ENCODE peak calls at places on chromosome 11, in five cellular contexts. One of them, this sample, is unnamed.

GRCh38 chr11:75275581-75275980 is 35.0 kb downstream of the TPBGL start:
- DNase-seq in right lobe of liver: no peak
- DNase-seq in prostate gland: no peak
- DNase-seq in IMR-90: peak; percentile 13
- DNase-seq in breast epithelium: peak; percentile 42
- DNase-seq in this sample: no peak

GRCh38 chr11:94544832-94545640 is 1.3 kb downstream of the FUT4 start:
- DNase-seq in right lobe of liver: peak; percentile 70
- DNase-seq in prostate gland: peak; percentile 7
- DNase-seq in IMR-90: no peak
- DNase-seq in breast epithelium: no peak
- DNase-seq in this sample: no peak

GRCh38 chr11:41246399-41246745 is 213.1 kb downstream of the LRRC4C start:
- DNase-seq in right lobe of liver: peak; percentile 45
- DNase-seq in prostate gland: no peak
- DNase-seq in IMR-90: no peak
- DNase-seq in breast epithelium: no peak
- DNase-seq in this sample: no peak

GRCh38 chr11:74025467-74026166 is 16.7 kb upstream of the UCP3 start:
- DNase-seq in right lobe of liver: no peak
- DNase-seq in prostate gland: no peak
- DNase-seq in IMR-90: peak; percentile 61
- DNase-seq in breast epithelium: no peak
- DNase-seq in this sample: no peak

GRCh38 chr11:17382046-17382728 is 6.3 kb downstream of the KCNJ11 start:
- DNase-seq in right lobe of liver: no peak
- DNase-seq in prostate gland: no peak
- DNase-seq in IMR-90: peak; percentile 33
- DNase-seq in breast epithelium: no peak
- DNase-seq in this sample: no peak

GRCh38 chr11:13038366-13038765 is 29.2 kb downstream of the RASSF10 start:
- DNase-seq in right lobe of liver: no peak
- DNase-seq in prostate gland: no peak
- DNase-seq in IMR-90: no peak
- DNase-seq in breast epithelium: no peak
- DNase-seq in this sample: no peak

GRCh38 chr11:6653656-6654055 is 2.0 kb downstream of the DCHS1 start:
- DNase-seq in right lobe of liver: no peak
- DNase-seq in prostate gland: no peak
- DNase-seq in IMR-90: no peak
- DNase-seq in breast epithelium: no peak
- DNase-seq in this sample: no peak

GRCh38 chr11:88284306-88285057 is 53.1 kb downstream of the CTSC start:
- DNase-seq in right lobe of liver: no peak
- DNase-seq in prostate gland: no peak
- DNase-seq in IMR-90: peak; percentile 19
- DNase-seq in breast epithelium: no peak
- DNase-seq in this sample: no peak

GRCh38 chr11:65616575-65617001 is 1.0 kb downstream of the PCNX3 start:
- DNase-seq in right lobe of liver: no peak
- DNase-seq in prostate gland: no peak
- DNase-seq in IMR-90: no peak
- DNase-seq in breast epithelium: no peak
- DNase-seq in this sample: no peak

GRCh38 chr11:44938066-44938691 is 12.5 kb downstream of the TP53I11 start:
- DNase-seq in right lobe of liver: no peak
- DNase-seq in prostate gland: no peak
- DNase-seq in IMR-90: no peak
- DNase-seq in breast epithelium: no peak
- DNase-seq in this sample: no peak

GRCh38 chr11:3605279-3605662 is 36.5 kb downstream of the ART5 start:
- DNase-seq in right lobe of liver: no peak
- DNase-seq in prostate gland: no peak
- DNase-seq in IMR-90: no peak
- DNase-seq in breast epithelium: no peak
- DNase-seq in this sample: no peak
- TF ChIP-seq POLR2A in right lobe of liver: no peak
- TF ChIP-seq POLR2A in prostate gland: no peak
- TF ChIP-seq POLR2A in IMR-90: no peak
- TF ChIP-seq POLR2A in breast epithelium: no peak
- TF ChIP-seq POLR2A in this sample: no peak

GRCh38 chr11:111930472-111930871 is 6.7 kb upstream of the DIXDC1 start:
- DNase-seq in right lobe of liver: no peak
- DNase-seq in prostate gland: no peak
- DNase-seq in IMR-90: no peak
- DNase-seq in breast epithelium: no peak
- DNase-seq in this sample: no peak

GRCh38 chr11:111925953-111926352 is 7.2 kb downstream of the C11orf52 start:
- DNase-seq in right lobe of liver: no peak
- DNase-seq in prostate gland: no peak
- DNase-seq in IMR-90: no peak
- DNase-seq in breast epithelium: no peak
- DNase-seq in this sample: no peak

GRCh38 chr11:111923951-111924350 is 5.2 kb downstream of the C11orf52 start:
- DNase-seq in right lobe of liver: no peak
- DNase-seq in prostate gland: no peak
- DNase-seq in IMR-90: no peak
- DNase-seq in breast epithelium: no peak
- DNase-seq in this sample: no peak

GRCh38 chr11:111923351-111923788 is 4.7 kb downstream of the C11orf52 start:
- DNase-seq in right lobe of liver: no peak
- DNase-seq in prostate gland: no peak
- DNase-seq in IMR-90: peak; percentile 48
- DNase-seq in breast epithelium: no peak
- DNase-seq in this sample: no peak

GRCh38 chr11:111926505-111927391 is 8.0 kb downstream of the C11orf52 start:
- DNase-seq in right lobe of liver: peak; percentile 98
- DNase-seq in prostate gland: peak; percentile 96
- DNase-seq in IMR-90: peak; percentile 96
- DNase-seq in breast epithelium: peak; percentile 97
- DNase-seq in this sample: peak; percentile 90
- TF ChIP-seq POLR2A in right lobe of liver: peak; percentile 29
- TF ChIP-seq POLR2A in prostate gland: peak; percentile 79
- TF ChIP-seq POLR2A in IMR-90: peak; percentile 74
- TF ChIP-seq POLR2A in breast epithelium: peak; percentile 68
- TF ChIP-seq POLR2A in this sample: peak; percentile 72

DNA sequence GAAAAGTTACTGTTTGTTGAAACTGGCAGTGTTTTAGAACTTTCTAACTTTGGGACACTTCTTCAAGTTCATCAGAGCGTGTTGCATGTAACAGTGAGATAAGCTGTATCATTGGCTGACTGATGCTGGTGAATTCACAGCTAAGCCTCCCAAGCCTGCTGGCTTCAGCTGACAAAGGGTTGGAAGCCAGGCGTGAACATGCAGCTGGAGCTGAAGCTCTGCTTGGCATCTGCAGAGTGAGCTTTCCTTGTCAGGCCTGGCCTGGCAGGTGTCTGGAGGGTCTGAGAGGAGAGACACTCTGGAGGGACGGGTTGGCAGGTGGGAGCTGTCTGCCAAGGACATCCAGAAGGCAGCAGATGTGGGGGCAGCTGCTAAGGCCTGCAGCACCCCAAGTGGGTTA is 1.5 kb downstream of the AMPD3 start:
- DNase-seq in right lobe of liver: no peak
- DNase-seq in prostate gland: no peak
- DNase-seq in IMR-90: no peak
- DNase-seq in breast epithelium: no peak
- DNase-seq in this sample: no peak
- TF ChIP-seq POLR2A in right lobe of liver: no peak
- TF ChIP-seq POLR2A in prostate gland: no peak
- TF ChIP-seq POLR2A in IMR-90: no peak
- TF ChIP-seq POLR2A in breast epithelium: no peak
- TF ChIP-seq POLR2A in this sample: no peak

GRCh38 chr11:28836285-28837081 is 728.3 kb downstream of the METTL15 start:
- DNase-seq in right lobe of liver: no peak
- DNase-seq in prostate gland: no peak
- DNase-seq in IMR-90: peak; percentile 99
- DNase-seq in breast epithelium: no peak
- DNase-seq in this sample: no peak
- TF ChIP-seq POLR2A in right lobe of liver: no peak
- TF ChIP-seq POLR2A in prostate gland: no peak
- TF ChIP-seq POLR2A in IMR-90: peak; percentile 45
- TF ChIP-seq POLR2A in breast epithelium: no peak
- TF ChIP-seq POLR2A in this sample: no peak

DNA sequence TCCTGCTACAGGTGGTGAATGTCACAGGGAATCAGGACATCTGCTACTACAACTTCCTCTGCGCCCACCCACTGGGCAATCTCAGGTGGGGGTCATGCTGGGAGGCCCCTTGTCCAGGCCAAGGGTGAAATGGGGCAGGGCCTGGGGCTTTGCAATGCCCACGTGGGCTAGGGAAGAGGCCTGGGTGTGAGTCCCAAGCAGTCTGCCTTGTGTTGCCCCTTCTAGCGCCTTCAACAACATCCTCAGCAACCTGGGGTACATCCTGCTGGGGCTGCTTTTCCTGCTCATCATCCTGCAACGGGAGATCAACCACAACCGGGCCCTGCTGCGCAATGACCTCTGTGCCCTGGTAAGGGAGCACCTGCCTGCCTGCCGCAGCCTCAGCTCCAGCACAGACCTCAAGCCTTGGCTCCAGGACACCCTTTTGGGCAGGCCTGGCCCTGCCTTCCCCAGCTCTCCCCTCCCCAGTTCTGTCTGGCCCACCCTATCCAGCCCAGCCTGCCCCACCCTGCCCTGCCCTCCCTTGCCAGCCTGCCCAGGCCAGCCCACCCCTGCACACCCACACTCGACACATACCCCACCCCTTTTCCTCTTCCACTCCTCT is 9.1 kb upstream of the TAGLN start:
- DNase-seq in right lobe of liver: peak; percentile 35
- DNase-seq in prostate gland: no peak
- DNase-seq in IMR-90: no peak
- DNase-seq in breast epithelium: peak; percentile 27
- DNase-seq in this sample: no peak
- TF ChIP-seq POLR2A in right lobe of liver: no peak
- TF ChIP-seq POLR2A in prostate gland: no peak
- TF ChIP-seq POLR2A in IMR-90: no peak
- TF ChIP-seq POLR2A in breast epithelium: no peak
- TF ChIP-seq POLR2A in this sample: no peak

This sample was measured in GM12892.